ENCODE peak calls at places on chromosomes 12 and 14, in four cellular contexts. M is astrocyte of the cerebellum, C is heart left ventricle, W is epithelial cell of esophagus. L is an unnamed sample.

GRCh38 chr14:77249286-77249685 is 21.7 kb downstream of the NGB start:
- DNase-seq in M (no peak), C (no peak), W (no peak), L (no peak)

GRCh38 chr12:69648476-69648875 is 37.8 kb upstream of the LRRC10 start:
- DNase-seq in M (peak; percentile 37), W (peak; percentile 97), C (no peak), L (no peak)

GRCh38 chr12:51210690-51211395 is 7.0 kb downstream of the POU6F1 start:
- DNase-seq in M (no peak), C (no peak), W (no peak), L (no peak)

GRCh38 chr12:42953021-42953420 is 363.5 kb upstream of the PRICKLE1 start:
- DNase-seq in C (no peak), W (no peak), M (no peak), L (no peak)

GRCh38 chr14:98931911-98932310 is 340.1 kb downstream of the BCL11B start:
- DNase-seq in C (no peak), W (no peak), M (no peak), L (no peak)

GRCh38 chr12:45601888-45602287 is 127.6 kb upstream of the ARID2 start:
- DNase-seq in C (no peak), M (no peak), W (no peak), L (no peak)

GRCh38 chr12:124399622-124400021 is 104.7 kb downstream of the RFLNA start:
- DNase-seq in M (no peak), W (peak; percentile 33), C (no peak), L (no peak)

GRCh38 chr12:68420225-68421008 is 88.3 kb upstream of the MDM1 start:
- DNase-seq in C (no peak), W (no peak), M (no peak), L (no peak)

GRCh38 chr12:70849265-70849960 is 71.1 kb downstream of the PTPRR start:
- DNase-seq in W (peak; percentile 36), C (no peak), M (peak; percentile 4), L (no peak)

GRCh38 chr14:39731912-39732311 is 299.7 kb upstream of the FBXO33 start:
- DNase-seq in C (no peak), W (no peak), M (no peak), L (no peak)

GRCh38 chr14:28754209-28754985 is 12.2 kb upstream of the FOXG1 start:
- DNase-seq in C (no peak), M (no peak), W (peak; percentile 60), L (no peak)

GRCh38 chr12:24222968-24223367 is 273.5 kb upstream of the SOX5 start:
- DNase-seq in M (peak; percentile 42), W (peak; percentile 70), C (no peak), L (no peak)

GRCh38 chr12:123950476-123951169 is 22.0 kb downstream of the CCDC92 start:
- DNase-seq in C (peak; percentile 35), M (no peak), W (no peak), L (no peak)

GRCh38 chr12:107057071-107057834 is 36.1 kb downstream of the CRY1 start:
- DNase-seq in W (peak; percentile 29), M (no peak), C (no peak), L (no peak)
- TF ChIP-seq CTCF in W (no peak), M (no peak), C (no peak), L (no peak)

GRCh38 chr12:22802883-22803640 is 178.1 kb downstream of the ETNK1 start:
- DNase-seq in W (no peak), C (no peak), M (no peak), L (no peak)
- TF ChIP-seq CTCF in W (no peak), C (no peak), M (no peak), L (no peak)

GRCh38 chr14:65966188-65966587 is 520.0 kb upstream of the CCDC196 start:
- DNase-seq in C (no peak), W (no peak), M (no peak), L (no peak)
- TF ChIP-seq CTCF in C (no peak), W (no peak), M (no peak), L (no peak)

DNA sequence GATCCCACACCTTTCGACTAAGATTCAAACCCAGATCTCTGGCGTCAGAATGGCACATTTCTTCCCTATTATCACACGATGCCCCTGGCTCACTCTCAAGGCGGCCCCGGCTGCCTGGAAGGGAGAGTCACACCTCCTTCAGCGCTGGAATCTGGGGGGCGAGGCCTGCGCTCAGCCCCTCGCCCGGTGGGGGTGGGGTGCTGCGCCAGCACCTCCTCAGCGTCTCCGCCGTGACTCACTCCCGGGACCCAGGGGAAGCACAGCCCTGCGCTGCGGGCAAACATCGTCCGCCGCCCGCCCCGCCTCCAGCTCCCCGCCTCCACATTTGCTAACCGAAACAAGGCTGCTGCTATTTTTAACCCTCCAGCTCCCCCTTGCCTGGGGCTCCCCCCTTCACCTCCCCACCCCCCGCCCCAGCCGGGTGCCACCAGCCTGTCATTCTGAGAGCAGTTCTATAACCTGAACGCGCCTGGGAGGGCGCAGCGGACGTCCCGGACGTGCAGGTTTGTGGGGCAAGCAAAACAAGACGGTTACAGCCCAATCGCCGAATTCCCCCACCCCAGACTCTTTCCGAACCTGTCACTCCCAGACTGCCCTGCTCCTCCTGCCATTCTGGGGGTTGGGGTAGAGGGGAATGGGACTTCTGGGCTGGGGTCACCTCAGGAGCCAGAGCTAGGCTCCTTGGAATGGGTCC is 6.8 kb downstream of the HDAC7 start:
- DNase-seq in M (peak; percentile 57), W (peak; percentile 83), C (peak; percentile 92), L (peak; percentile 94)
- TF ChIP-seq CTCF in M (no peak), W (no peak), C (no peak), L (no peak)

DNA sequence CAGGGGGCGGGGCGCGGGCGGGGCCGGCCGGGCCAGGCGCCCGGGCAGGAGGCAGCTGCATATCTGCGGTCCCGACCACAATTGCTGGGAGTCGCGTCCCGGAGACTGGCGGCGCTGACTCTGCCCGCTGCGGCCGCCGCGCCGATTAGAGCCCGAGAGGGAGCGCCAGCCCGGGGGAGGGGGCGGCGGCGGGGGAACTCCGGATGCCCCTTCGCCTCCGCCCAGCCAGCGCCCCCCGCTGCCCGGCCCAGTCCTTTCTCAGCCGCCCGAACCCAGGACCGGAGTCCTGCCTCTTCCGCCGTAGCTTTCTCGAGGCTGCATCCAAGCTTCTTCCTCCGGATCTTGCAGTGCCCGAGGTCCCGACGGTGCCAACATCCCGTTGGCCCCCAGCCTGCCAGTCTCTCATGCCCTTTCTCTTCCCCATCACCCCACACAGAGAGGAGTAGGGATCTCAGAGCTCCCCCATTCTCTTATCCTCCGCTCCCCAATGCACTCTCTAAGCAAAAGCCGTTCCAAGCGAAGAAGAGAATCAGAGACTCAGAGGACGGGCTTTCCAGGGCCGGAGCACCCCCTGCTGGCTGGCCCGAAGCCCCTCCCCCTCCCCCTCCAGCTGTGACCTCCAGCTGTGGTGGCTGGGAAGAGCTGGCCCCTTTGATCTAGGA is 8.8 kb upstream of the SP7 start:
- DNase-seq in W (peak; percentile 71), C (peak; percentile 85), M (peak; percentile 44), L (peak; percentile 87)
- TF ChIP-seq CTCF in W (peak; percentile 65), C (peak; percentile 68), M (peak; percentile 28), L (peak; percentile 68)

DNA sequence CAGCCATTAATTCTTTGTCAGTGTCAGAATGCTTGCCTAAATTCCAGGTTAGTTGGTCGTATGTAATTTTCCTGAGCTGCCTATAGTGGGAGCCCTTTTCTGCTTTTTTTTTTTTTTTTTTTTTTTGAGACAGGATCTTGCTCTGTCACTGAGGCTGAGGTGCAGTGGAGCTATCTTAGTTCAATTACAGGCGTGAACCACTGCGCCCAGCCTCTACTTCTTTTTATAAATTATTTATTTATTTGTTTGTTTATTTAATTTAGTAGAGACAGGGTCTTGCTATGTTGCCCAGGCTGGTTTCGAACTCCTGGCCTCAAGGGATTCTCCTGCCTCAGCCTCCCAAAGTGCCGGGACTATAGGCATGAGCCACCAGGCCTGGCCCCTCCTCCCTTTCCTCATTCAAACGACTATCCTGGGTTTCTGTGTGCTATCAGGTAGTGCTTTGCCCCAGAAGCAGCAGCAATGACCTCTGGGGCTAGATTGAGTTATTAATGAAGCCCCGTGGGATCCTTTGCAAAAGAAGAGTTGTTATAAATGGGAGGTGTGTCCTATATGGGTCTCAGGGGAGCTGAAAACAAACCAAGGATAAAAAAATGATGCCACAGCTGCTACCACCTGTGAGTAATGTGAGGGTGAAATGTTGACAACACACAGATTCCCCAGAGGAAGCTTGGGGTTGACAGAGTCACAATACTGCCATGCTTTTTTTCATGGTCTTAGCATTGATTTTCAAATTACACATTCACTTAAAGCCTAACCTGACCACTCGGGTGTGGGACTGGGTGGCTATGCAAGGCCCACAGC is 34.6 kb upstream of the NFKBIA start:
- DNase-seq in M (no peak), W (peak; percentile 24), C (no peak), L (no peak)
- TF ChIP-seq CTCF in M (peak; percentile 55), W (peak; percentile 61), C (peak; percentile 46), L (peak; percentile 63)